ENCODE peak calls at places on chromosomes 13 and 19, in five cellular contexts. One of them, this sample, is unnamed. For H3K36me3, the result is how much of the 10 kb centered on the place peaks cover.

GRCh38 chr13:19148561-19148960 is 33.1 kb downstream of the TUBA3C start:
- DNase-seq in HCT116: no peak
- DNase-seq in NT2/D1: no peak
- DNase-seq in K562: no peak
- DNase-seq in GM12878: no peak
- DNase-seq in this sample: no peak

GRCh38 chr13:40109324-40109958 is 454.0 kb downstream of the COG6 start:
- DNase-seq in HCT116: no peak
- DNase-seq in NT2/D1: no peak
- DNase-seq in K562: no peak
- DNase-seq in GM12878: no peak
- DNase-seq in this sample: no peak

GRCh38 chr19:543912-544608 is at the start of gene GZMM:
- DNase-seq in HCT116: no peak
- DNase-seq in NT2/D1: no peak
- DNase-seq in K562: peak
- DNase-seq in GM12878: no peak
- DNase-seq in this sample: no peak

GRCh38 chr19:45079911-45080469 is 930 bp downstream of the GEMIN7 start:
- DNase-seq in HCT116: no peak
- DNase-seq in NT2/D1: no peak
- DNase-seq in K562: no peak
- DNase-seq in GM12878: no peak
- DNase-seq in this sample: no peak

GRCh38 chr13:42283574-42283973 is 11.6 kb downstream of the AKAP11 start:
- DNase-seq in HCT116: no peak
- DNase-seq in NT2/D1: no peak
- DNase-seq in K562: no peak
- DNase-seq in GM12878: no peak
- DNase-seq in this sample: no peak

GRCh38 chr19:16969127-16969526 is 57.5 kb downstream of the CPAMD8 start:
- DNase-seq in HCT116: no peak
- DNase-seq in NT2/D1: no peak
- DNase-seq in K562: no peak
- DNase-seq in GM12878: no peak
- DNase-seq in this sample: peak

GRCh38 chr13:29922281-29922821 is 71.9 kb upstream of the UBL3 start:
- DNase-seq in HCT116: no peak
- DNase-seq in NT2/D1: no peak
- DNase-seq in K562: peak
- DNase-seq in GM12878: no peak
- DNase-seq in this sample: no peak

GRCh38 chr13:84651288-84651687 is 769.0 kb upstream of the SLITRK1 start:
- DNase-seq in HCT116: no peak
- DNase-seq in NT2/D1: no peak
- DNase-seq in K562: no peak
- DNase-seq in GM12878: no peak
- DNase-seq in this sample: peak

GRCh38 chr13:91817250-91817649 is 418.8 kb downstream of the GPC5 start:
- DNase-seq in HCT116: no peak
- DNase-seq in NT2/D1: no peak
- DNase-seq in K562: peak
- DNase-seq in GM12878: no peak
- DNase-seq in this sample: peak

GRCh38 chr13:44313674-44314073 is 60.0 kb upstream of the SERP2 start:
- DNase-seq in HCT116: peak
- DNase-seq in NT2/D1: no peak
- DNase-seq in K562: no peak
- DNase-seq in GM12878: no peak
- DNase-seq in this sample: no peak

GRCh38 chr13:23321534-23322241 is 111.8 kb downstream of the SACS start:
- DNase-seq in HCT116: peak
- DNase-seq in NT2/D1: no peak
- DNase-seq in K562: no peak
- DNase-seq in GM12878: peak
- DNase-seq in this sample: peak

GRCh38 chr13:41458939-41459753 is 1.8 kb downstream of the RGCC start:
- DNase-seq in HCT116: peak
- DNase-seq in NT2/D1: no peak
- DNase-seq in K562: peak
- DNase-seq in GM12878: no peak
- DNase-seq in this sample: peak

GRCh38 chr19:19278315-19278714 is 5.2 kb upstream of the TM6SF2 start:
- DNase-seq in HCT116: no peak
- DNase-seq in NT2/D1: no peak
- DNase-seq in K562: no peak
- DNase-seq in GM12878: no peak
- DNase-seq in this sample: no peak

GRCh38 chr19:19280561-19280960 is 7.5 kb upstream of the TM6SF2 start:
- DNase-seq in HCT116: no peak
- DNase-seq in NT2/D1: no peak
- DNase-seq in K562: no peak
- DNase-seq in GM12878: no peak
- DNase-seq in this sample: no peak

GRCh38 chr19:19279853-19280252 is 6.8 kb upstream of the TM6SF2 start:
- DNase-seq in HCT116: no peak
- DNase-seq in NT2/D1: no peak
- DNase-seq in K562: no peak
- DNase-seq in GM12878: no peak
- DNase-seq in this sample: no peak

GRCh38 chr19:19276851-19277250 is 3.8 kb upstream of the TM6SF2 start:
- DNase-seq in HCT116: no peak
- DNase-seq in NT2/D1: no peak
- DNase-seq in K562: no peak
- DNase-seq in GM12878: no peak
- DNase-seq in this sample: no peak

GRCh38 chr19:19279062-19279612 is 6.0 kb upstream of the TM6SF2 start:
- DNase-seq in HCT116: no peak
- DNase-seq in NT2/D1: no peak
- DNase-seq in K562: no peak
- DNase-seq in GM12878: no peak
- DNase-seq in this sample: no peak
- H3K36me3 ChIP-seq in HCT116: under half
- H3K36me3 ChIP-seq in NT2/D1: half or more
- H3K36me3 ChIP-seq in K562: half or more
- H3K36me3 ChIP-seq in GM12878: under half
- H3K36me3 ChIP-seq in this sample: under half

GRCh38 chr19:33268162-33268991 is 34.0 kb downstream of the CEBPA start:
- DNase-seq in HCT116: no peak
- DNase-seq in NT2/D1: no peak
- DNase-seq in K562: no peak
- DNase-seq in GM12878: no peak
- DNase-seq in this sample: no peak
- TF ChIP-seq ZNF274 in HCT116: no peak
- TF ChIP-seq ZNF274 in NT2/D1: no peak
- TF ChIP-seq ZNF274 in K562: no peak
- TF ChIP-seq ZNF274 in GM12878: no peak
- TF ChIP-seq ZNF274 in this sample: no peak

DNA sequence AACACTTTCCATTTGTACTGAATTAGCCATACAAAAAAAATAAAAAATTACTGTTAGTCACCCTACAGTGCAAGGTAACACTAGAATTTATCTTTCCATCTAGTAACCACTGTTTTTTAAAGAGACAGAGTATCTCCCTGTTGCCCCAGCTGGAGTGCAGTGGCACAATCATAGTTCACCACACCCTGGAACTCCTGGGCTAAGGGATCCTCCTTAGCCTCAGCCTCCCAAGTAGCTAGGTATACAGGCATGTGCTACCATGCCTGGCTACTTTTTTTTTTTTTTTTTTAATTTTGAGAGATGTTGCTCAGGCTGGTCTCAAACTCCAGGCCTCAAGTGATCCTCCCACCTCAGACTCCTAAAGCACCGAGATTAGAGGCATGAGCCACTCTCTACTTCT is 17.8 kb downstream of the ANKRD10 start:
- DNase-seq in HCT116: no peak
- DNase-seq in NT2/D1: no peak
- DNase-seq in K562: no peak
- DNase-seq in GM12878: no peak
- DNase-seq in this sample: no peak
- H3K36me3 ChIP-seq in HCT116: under half
- H3K36me3 ChIP-seq in NT2/D1: under half
- H3K36me3 ChIP-seq in K562: half or more
- H3K36me3 ChIP-seq in GM12878: under half
- H3K36me3 ChIP-seq in this sample: under half

GRCh38 chr13:103046676-103047075 is 19.5 kb downstream of the SLC10A2 start:
- DNase-seq in HCT116: no peak
- DNase-seq in NT2/D1: no peak
- DNase-seq in K562: no peak
- DNase-seq in GM12878: no peak
- DNase-seq in this sample: no peak
- TF ChIP-seq ZNF274 in HCT116: no peak
- TF ChIP-seq ZNF274 in NT2/D1: no peak
- TF ChIP-seq ZNF274 in K562: no peak
- TF ChIP-seq ZNF274 in GM12878: no peak
- TF ChIP-seq ZNF274 in this sample: no peak

GRCh38 chr13:114019367-114019766 is 45.5 kb upstream of the C13orf46 start:
- DNase-seq in HCT116: peak
- DNase-seq in NT2/D1: peak
- DNase-seq in K562: peak
- DNase-seq in GM12878: no peak
- DNase-seq in this sample: no peak

GRCh38 chr13:114016321-114017027 is 42.6 kb upstream of the C13orf46 start:
- DNase-seq in HCT116: no peak
- DNase-seq in NT2/D1: no peak
- DNase-seq in K562: no peak
- DNase-seq in GM12878: no peak
- DNase-seq in this sample: no peak

GRCh38 chr13:114017028-114017630 is 43.3 kb upstream of the C13orf46 start:
- DNase-seq in HCT116: no peak
- DNase-seq in NT2/D1: peak
- DNase-seq in K562: no peak
- DNase-seq in GM12878: no peak
- DNase-seq in this sample: no peak

GRCh38 chr13:114018461-114019055 is 44.7 kb upstream of the C13orf46 start:
- DNase-seq in HCT116: no peak
- DNase-seq in NT2/D1: no peak
- DNase-seq in K562: no peak
- DNase-seq in GM12878: no peak
- DNase-seq in this sample: no peak

DNA sequence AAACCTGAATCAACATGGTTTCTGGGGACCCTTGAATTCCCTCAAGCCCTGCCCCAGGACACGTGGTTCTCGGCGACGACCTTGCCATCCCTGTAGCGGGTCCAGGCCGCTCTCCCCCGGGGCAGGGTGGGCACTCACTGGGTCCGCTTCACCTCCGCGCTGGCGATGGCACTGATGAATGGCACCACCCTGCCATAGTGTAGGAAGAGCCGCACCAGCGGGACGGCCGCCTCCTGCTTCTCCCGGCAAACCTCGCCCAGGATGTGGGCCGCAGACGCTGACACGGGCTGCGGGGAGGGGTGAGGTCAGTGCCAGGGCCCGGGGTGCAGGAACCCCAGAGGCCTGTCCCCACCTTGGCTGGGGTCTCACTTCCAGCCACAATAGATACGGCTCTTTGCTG is 44.1 kb upstream of the C13orf46 start:
- DNase-seq in HCT116: no peak
- DNase-seq in NT2/D1: no peak
- DNase-seq in K562: no peak
- DNase-seq in GM12878: no peak
- DNase-seq in this sample: no peak
- H3K36me3 ChIP-seq in HCT116: under half
- H3K36me3 ChIP-seq in NT2/D1: half or more
- H3K36me3 ChIP-seq in K562: under half
- H3K36me3 ChIP-seq in GM12878: under half
- H3K36me3 ChIP-seq in this sample: under half

GRCh38 chr19:14507704-14508246 is 10.4 kb downstream of the DNAJB1 start:
- DNase-seq in HCT116: no peak
- DNase-seq in NT2/D1: no peak
- DNase-seq in K562: no peak
- DNase-seq in GM12878: no peak
- DNase-seq in this sample: peak
- TF ChIP-seq ZNF274 in HCT116: no peak
- TF ChIP-seq ZNF274 in NT2/D1: no peak
- TF ChIP-seq ZNF274 in K562: no peak
- TF ChIP-seq ZNF274 in GM12878: no peak
- TF ChIP-seq ZNF274 in this sample: no peak

GRCh38 chr19:2199215-2199614 is 35.5 kb downstream of the DOT1L start:
- DNase-seq in HCT116: no peak
- DNase-seq in NT2/D1: no peak
- DNase-seq in K562: peak
- DNase-seq in GM12878: no peak
- DNase-seq in this sample: no peak
- H3K36me3 ChIP-seq in HCT116: under half
- H3K36me3 ChIP-seq in NT2/D1: half or more
- H3K36me3 ChIP-seq in K562: half or more
- H3K36me3 ChIP-seq in GM12878: under half
- H3K36me3 ChIP-seq in this sample: under half

DNA sequence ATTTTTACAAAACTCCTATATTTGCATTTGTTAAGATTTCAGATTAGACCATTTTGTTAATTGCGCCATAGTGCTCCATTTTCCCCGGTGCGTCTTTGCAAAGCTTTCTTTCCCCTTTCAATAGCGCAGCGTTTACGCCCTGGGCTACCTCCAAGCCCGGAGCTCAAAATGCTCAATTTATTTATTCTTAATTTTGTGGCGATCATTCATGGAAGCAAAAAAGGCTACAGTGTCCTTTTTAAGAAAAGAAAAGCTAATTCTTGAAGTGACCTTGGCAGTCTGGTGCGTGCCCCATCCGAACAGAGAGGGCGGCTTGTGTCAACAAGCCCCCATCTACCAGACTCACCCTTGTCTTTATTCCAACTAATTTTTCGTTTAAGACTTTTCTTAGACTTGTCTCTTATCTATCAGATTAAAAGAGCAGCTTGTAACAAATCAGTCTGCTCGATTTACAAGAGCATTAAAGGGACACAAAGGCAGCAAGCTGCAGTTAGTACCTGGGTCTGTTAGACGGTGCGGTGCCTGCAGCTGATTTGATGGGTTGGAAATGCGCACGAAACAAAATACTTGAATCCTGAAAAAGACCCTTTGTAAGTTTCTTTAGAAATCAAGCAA is 30.1 kb downstream of the GSX1 start:
- DNase-seq in HCT116: no peak
- DNase-seq in NT2/D1: no peak
- DNase-seq in K562: no peak
- DNase-seq in GM12878: no peak
- DNase-seq in this sample: no peak
- TF ChIP-seq ZNF274 in HCT116: no peak
- TF ChIP-seq ZNF274 in NT2/D1: no peak
- TF ChIP-seq ZNF274 in K562: no peak
- TF ChIP-seq ZNF274 in GM12878: no peak
- TF ChIP-seq ZNF274 in this sample: no peak